ENCODE peak calls at places on chromosome 22, in four cellular contexts. One of them, this sample, is unnamed.
A peak's percentile ranks its signal among the peaks of the same experiment; 100 is the strongest.

GRCh38 chr22:26785942-26786341 is 128.6 kb downstream of the MIAT start:
- DNase-seq in fibroblast of lung: no peak
- DNase-seq in esophagus muscularis mucosa: no peak
- DNase-seq in ascending aorta: no peak
- DNase-seq in this sample: no peak

GRCh38 chr22:40890881-40891280 is 29.0 kb upstream of the DNAJB7 start:
- DNase-seq in fibroblast of lung: peak; percentile 14
- DNase-seq in esophagus muscularis mucosa: no peak
- DNase-seq in ascending aorta: no peak
- DNase-seq in this sample: no peak

GRCh38 chr22:44578516-44579230 is 80.6 kb upstream of the RTL6 start:
- DNase-seq in fibroblast of lung: no peak
- DNase-seq in esophagus muscularis mucosa: no peak
- DNase-seq in ascending aorta: no peak
- DNase-seq in this sample: peak; percentile 38

GRCh38 chr22:17119481-17120202 is 1.5 kb downstream of the TMEM121B start:
- DNase-seq in fibroblast of lung: peak; percentile 17
- DNase-seq in esophagus muscularis mucosa: no peak
- DNase-seq in ascending aorta: no peak
- DNase-seq in this sample: no peak

GRCh38 chr22:46054091-46054877 is 77.3 kb upstream of the WNT7B start:
- DNase-seq in fibroblast of lung: peak; percentile 85
- DNase-seq in esophagus muscularis mucosa: no peak
- DNase-seq in ascending aorta: peak; percentile 15
- DNase-seq in this sample: peak; percentile 86

GRCh38 chr22:24554316-24555159 is at the start of gene GUCD1:
- DNase-seq in fibroblast of lung: peak; percentile 61
- DNase-seq in esophagus muscularis mucosa: no peak
- DNase-seq in ascending aorta: no peak
- DNase-seq in this sample: peak; percentile 32

GRCh38 chr22:19756288-19757128 is 4.1 kb upstream of the TBX1 start:
- DNase-seq in fibroblast of lung: no peak
- DNase-seq in esophagus muscularis mucosa: no peak
- DNase-seq in ascending aorta: no peak
- DNase-seq in this sample: no peak

GRCh38 chr22:50542416-50542927 is 3.2 kb upstream of the KLHDC7B start:
- DNase-seq in fibroblast of lung: no peak
- DNase-seq in esophagus muscularis mucosa: no peak
- DNase-seq in ascending aorta: no peak
- DNase-seq in this sample: no peak

GRCh38 chr22:39094717-39095389 is 2.2 kb upstream of the APOBEC3H start:
- DNase-seq in fibroblast of lung: no peak
- DNase-seq in esophagus muscularis mucosa: no peak
- DNase-seq in ascending aorta: no peak
- DNase-seq in this sample: no peak

GRCh38 chr22:36760716-36761115 is 15.2 kb downstream of the IFT27 start:
- DNase-seq in fibroblast of lung: no peak
- DNase-seq in esophagus muscularis mucosa: no peak
- DNase-seq in ascending aorta: no peak
- DNase-seq in this sample: peak; percentile 20

GRCh38 chr22:23182289-23183106 is 2.2 kb downstream of the BCR start:
- DNase-seq in fibroblast of lung: no peak
- DNase-seq in esophagus muscularis mucosa: no peak
- DNase-seq in ascending aorta: no peak
- DNase-seq in this sample: no peak

GRCh38 chr22:20428496-20429253 is 8.9 kb downstream of the SCARF2 start:
- DNase-seq in fibroblast of lung: no peak
- DNase-seq in esophagus muscularis mucosa: no peak
- DNase-seq in ascending aorta: no peak
- DNase-seq in this sample: peak; percentile 54

GRCh38 chr22:40531951-40532900 is 104.3 kb downstream of the MRTFA start:
- DNase-seq in fibroblast of lung: no peak
- DNase-seq in esophagus muscularis mucosa: no peak
- DNase-seq in ascending aorta: no peak
- DNase-seq in this sample: no peak

GRCh38 chr22:37442537-37442936 is 15.3 kb upstream of the ELFN2 start:
- DNase-seq in fibroblast of lung: peak; percentile 51
- DNase-seq in esophagus muscularis mucosa: no peak
- DNase-seq in ascending aorta: no peak
- DNase-seq in this sample: no peak

GRCh38 chr22:38479096-38479840 is 11.4 kb downstream of the KDELR3 start:
- DNase-seq in fibroblast of lung: peak; percentile 49
- DNase-seq in esophagus muscularis mucosa: no peak
- DNase-seq in ascending aorta: no peak
- DNase-seq in this sample: no peak

GRCh38 chr22:23144926-23145906 is at the start of gene RAB36:
- DNase-seq in fibroblast of lung: peak; percentile 98
- DNase-seq in esophagus muscularis mucosa: peak; percentile 98
- DNase-seq in ascending aorta: peak; percentile 96
- DNase-seq in this sample: peak; percentile 98

GRCh38 chr22:31313366-31314147 is 21.3 kb upstream of the PIK3IP1 start:
- DNase-seq in fibroblast of lung: peak; percentile 67
- DNase-seq in esophagus muscularis mucosa: peak; percentile 94
- DNase-seq in ascending aorta: peak; percentile 11
- DNase-seq in this sample: peak; percentile 86

GRCh38 chr22:45877651-45878050 is 99.3 kb downstream of the WNT7B start:
- DNase-seq in fibroblast of lung: no peak
- DNase-seq in esophagus muscularis mucosa: no peak
- DNase-seq in ascending aorta: no peak
- DNase-seq in this sample: peak; percentile 56

GRCh38 chr22:45069925-45070324 is 60.1 kb upstream of the PHF21B start:
- DNase-seq in fibroblast of lung: no peak
- DNase-seq in esophagus muscularis mucosa: no peak
- DNase-seq in ascending aorta: no peak
- DNase-seq in this sample: no peak

DNA sequence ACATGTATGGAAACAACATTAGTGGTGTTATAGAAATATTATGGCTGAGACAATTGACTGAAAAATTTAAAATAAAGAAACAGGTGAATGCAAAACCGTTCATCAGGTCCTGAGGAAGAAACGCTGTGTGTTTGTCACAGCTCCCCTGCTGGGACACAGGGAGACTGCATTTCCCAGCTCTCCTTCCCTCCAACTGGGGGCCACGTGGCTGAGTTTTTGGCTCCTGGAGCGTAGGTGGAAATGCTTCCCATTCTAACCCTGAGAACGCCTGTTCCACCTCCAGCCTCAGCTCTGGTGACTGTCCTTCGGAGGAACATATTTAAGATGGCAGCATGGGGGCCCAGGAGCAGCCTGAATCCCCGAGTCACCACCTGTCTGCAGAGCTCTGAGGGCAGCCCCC is 398.6 kb downstream of the BRD1 start:
- DNase-seq in fibroblast of lung: no peak
- DNase-seq in esophagus muscularis mucosa: no peak
- DNase-seq in ascending aorta: no peak
- DNase-seq in this sample: no peak
- TF ChIP-seq CTCF in fibroblast of lung: no peak
- TF ChIP-seq CTCF in esophagus muscularis mucosa: no peak
- TF ChIP-seq CTCF in ascending aorta: no peak
- TF ChIP-seq CTCF in this sample: no peak

DNA sequence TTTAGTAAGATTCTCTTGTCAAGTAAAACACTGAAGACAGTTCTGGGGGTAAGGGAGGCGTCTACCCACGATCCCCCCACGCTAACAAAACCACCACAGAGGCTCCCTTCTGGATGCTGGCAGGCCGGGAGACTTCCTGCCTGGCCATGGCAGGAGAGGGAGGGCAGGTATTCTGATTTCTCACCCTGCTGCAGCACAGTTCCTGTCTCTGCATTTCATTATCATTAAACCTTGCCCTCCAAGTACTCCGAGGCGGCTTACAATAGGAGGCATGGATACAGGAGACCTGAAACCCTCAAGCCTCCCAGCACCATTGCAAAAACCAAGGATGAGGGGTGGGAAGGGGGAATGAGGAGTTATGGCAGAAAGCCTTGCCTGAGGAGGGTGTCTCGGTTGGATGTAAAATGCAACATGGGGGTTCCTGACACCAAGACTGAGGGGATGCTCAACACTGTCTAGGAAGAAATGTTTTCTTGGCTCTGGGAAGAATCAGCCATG is 44.1 kb upstream of the MN1 start:
- DNase-seq in fibroblast of lung: no peak
- DNase-seq in esophagus muscularis mucosa: peak; percentile 42
- DNase-seq in ascending aorta: no peak
- DNase-seq in this sample: peak; percentile 15
- H3K4me1 ChIP-seq in fibroblast of lung: no peaks in the 10 kb centered on the region
- H3K4me1 ChIP-seq in esophagus muscularis mucosa: peaks cover 24% of the 10 kb centered on the region
- H3K4me1 ChIP-seq in ascending aorta: peaks cover 4% of the 10 kb centered on the region
- H3K4me1 ChIP-seq in this sample: no peaks in the 10 kb centered on the region

DNA sequence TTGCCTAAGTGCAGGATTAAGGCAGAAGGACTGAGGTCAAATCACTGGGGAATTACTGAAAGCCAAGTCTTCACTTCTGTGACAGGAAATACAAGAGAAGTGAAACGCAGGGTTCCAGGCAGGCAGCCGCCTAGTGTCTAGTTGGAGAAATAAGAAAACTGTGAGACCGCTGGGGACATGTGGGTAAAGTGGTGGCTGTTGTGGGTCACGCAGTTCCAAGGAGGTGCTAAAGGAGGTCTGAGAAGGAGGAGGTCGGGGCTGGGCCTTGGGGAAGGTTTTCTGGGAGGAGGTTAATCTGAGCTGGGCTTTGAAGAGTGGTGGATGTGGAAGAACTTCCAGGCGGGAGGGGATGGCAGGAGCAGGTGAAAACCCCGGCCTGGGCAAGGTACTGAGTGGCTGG is 11.2 kb downstream of the MCM5 start:
- DNase-seq in fibroblast of lung: no peak
- DNase-seq in esophagus muscularis mucosa: no peak
- DNase-seq in ascending aorta: no peak
- DNase-seq in this sample: no peak
- TF ChIP-seq CTCF in fibroblast of lung: no peak
- TF ChIP-seq CTCF in esophagus muscularis mucosa: no peak
- TF ChIP-seq CTCF in ascending aorta: no peak
- TF ChIP-seq CTCF in this sample: no peak

DNA sequence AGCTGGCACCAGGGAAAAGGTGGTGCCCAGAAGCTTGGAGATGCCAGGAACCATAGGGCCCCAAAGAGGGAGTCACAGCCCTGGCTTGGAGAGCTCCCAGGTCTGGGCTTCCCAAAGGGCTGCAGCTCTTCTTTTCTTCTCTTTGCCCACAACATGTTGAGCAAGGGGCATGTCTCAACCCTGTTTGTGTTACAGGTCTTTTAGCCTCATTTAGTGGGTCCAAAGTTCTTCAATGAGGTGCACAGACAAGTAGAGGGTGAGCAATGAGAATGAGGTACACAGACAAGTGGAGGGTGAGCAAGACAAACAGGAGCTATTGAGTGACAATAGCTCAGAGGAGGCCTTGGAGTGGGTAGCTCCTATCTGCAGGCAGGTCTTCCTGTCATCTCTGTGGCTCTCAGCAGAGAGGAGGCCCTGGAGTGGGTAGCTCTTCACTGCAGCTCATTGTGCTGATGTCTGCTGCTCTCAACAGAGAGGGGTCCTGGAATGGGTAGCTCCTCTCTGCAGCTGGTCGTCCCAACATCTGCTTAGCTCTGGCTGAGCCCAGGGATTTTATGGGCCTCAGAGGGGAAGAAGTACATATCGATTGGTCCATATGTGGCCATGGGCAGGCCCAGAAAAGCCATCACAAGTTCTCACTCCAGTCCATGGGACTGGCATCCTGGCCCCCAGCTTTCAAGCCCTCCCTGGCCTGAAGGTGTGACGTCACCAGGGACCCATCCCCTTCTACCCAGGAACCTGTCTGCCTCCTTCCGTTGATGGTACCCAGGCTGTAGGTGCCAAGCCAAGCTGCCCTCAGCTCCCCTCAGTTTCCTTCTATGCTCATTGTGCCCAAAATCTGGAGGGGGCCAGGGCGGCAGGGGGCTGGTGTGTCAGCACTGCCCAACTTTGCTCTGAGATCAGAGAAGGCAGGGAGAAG is 34.9 kb downstream of the WBP2NL start:
- DNase-seq in fibroblast of lung: no peak
- DNase-seq in esophagus muscularis mucosa: no peak
- DNase-seq in ascending aorta: no peak
- DNase-seq in this sample: no peak
- H3K4me1 ChIP-seq in fibroblast of lung: no peaks in the 10 kb centered on the region
- H3K4me1 ChIP-seq in esophagus muscularis mucosa: no peaks in the 10 kb centered on the region
- H3K4me1 ChIP-seq in ascending aorta: no peaks in the 10 kb centered on the region
- H3K4me1 ChIP-seq in this sample: no peaks in the 10 kb centered on the region

DNA sequence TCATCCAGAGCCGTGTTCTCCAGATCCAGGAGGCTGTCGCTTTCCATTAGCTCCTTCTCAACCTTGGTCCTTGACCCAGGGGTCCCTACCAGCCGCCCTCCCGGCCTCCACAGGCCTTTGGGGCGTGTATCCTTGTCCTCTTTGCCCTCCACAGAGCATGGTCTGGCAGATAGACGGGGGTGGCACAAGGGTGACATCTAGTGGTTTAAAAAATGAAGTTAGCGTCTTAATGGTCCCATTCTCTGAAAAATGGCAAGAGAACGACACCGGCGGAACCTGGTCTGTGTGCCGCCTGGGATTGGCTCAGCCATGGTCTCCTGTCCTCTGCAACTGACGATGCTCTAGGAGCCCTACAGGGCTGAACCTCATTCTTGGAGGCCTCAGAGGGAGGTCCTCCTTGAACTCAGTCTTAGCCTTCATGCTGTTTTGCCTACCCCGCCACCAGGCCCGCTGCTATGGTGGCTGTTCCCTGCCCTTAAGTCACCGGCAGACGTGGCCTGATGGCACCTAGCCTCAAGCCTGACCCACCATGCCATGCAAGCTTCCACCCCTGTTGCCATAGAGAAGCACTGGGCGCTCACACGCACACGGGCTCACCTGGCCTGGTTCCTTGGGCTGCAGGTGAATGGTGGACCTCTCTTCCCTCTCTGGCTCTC is 152.1 kb upstream of the SYN3 start:
- DNase-seq in fibroblast of lung: peak; percentile 36
- DNase-seq in esophagus muscularis mucosa: no peak
- DNase-seq in ascending aorta: no peak
- DNase-seq in this sample: no peak
- TF ChIP-seq CTCF in fibroblast of lung: peak; percentile 52
- TF ChIP-seq CTCF in esophagus muscularis mucosa: peak; percentile 43
- TF ChIP-seq CTCF in ascending aorta: peak; percentile 30
- TF ChIP-seq CTCF in this sample: peak; percentile 39

This sample was measured in tibial artery.